ENCODE peak calls at places on chromosome 7, in ten cellular contexts. Y is kidney, N is body of pancreas, E is endothelial cell of umbilical vein, W is HFF-Myc, J is dorsolateral prefrontal cortex, Q is astrocyte of the spinal cord, O is ovary, V is lower leg skin, U is NB4. H is an unnamed sample.

GRCh38 chr7:123635551-123636359 is 19.9 kb upstream of the LMOD2 start:
- DNase-seq in Y (no peak), N (no peak), E (peak; percentile 64), W (no peak), J (no peak), Q (peak; percentile 55), O (no peak), V (no peak), U (peak; percentile 39), H (peak; percentile 59)

GRCh38 chr7:69002416-69002815 is 595.9 kb upstream of the AUTS2 start:
- DNase-seq in Y (no peak), N (no peak), E (no peak), W (no peak), J (no peak), Q (peak; percentile 69), O (no peak), V (no peak), U (no peak), H (no peak)

GRCh38 chr7:137717811-137718271 is 128.9 kb downstream of the DGKI start:
- DNase-seq in Y (no peak), N (no peak), E (no peak), W (no peak), J (peak; percentile 47), Q (peak; percentile 84), O (no peak), V (no peak), U (peak; percentile 95), H (peak; percentile 54)

GRCh38 chr7:2757904-2758672 is 70.1 kb downstream of the AMZ1 start:
- DNase-seq in Y (no peak), N (no peak), E (peak; percentile 93), W (peak; percentile 99), J (no peak), Q (peak; percentile 99), O (no peak), V (no peak), U (peak; percentile 98), H (peak; percentile 99)

GRCh38 chr7:2307690-2308107 is 6.5 kb downstream of the SNX8 start:
- DNase-seq in Y (no peak), N (no peak), E (no peak), W (no peak), J (no peak), Q (no peak), O (no peak), V (no peak), U (peak; percentile 49), H (no peak)

GRCh38 chr7:94250124-94250523 is 144.6 kb upstream of the COL1A2 start:
- DNase-seq in Y (no peak), N (no peak), E (no peak), W (no peak), J (no peak), Q (no peak), O (no peak), V (no peak), U (no peak), H (no peak)

GRCh38 chr7:24907311-24907886 is 72.6 kb downstream of the OSBPL3 start:
- DNase-seq in Y (no peak), N (no peak), E (peak; percentile 89), W (no peak), J (no peak), Q (peak; percentile 63), O (no peak), V (no peak), U (peak; percentile 55), H (peak; percentile 83)

GRCh38 chr7:130943336-130943901 is 209.4 kb upstream of the KLF14 start:
- DNase-seq in Y (no peak), N (no peak), E (peak; percentile 75), W (no peak), J (no peak), Q (peak; percentile 82), O (no peak), V (no peak), U (peak; percentile 43), H (peak; percentile 82)

GRCh38 chr7:8260871-8261707 is 878 bp downstream of the ICA1 start:
- DNase-seq in Y (peak; percentile 85), N (peak; percentile 68), E (peak; percentile 63), W (no peak), J (peak; percentile 51), Q (no peak), O (peak; percentile 16), V (peak; percentile 90), U (peak; percentile 32), H (peak; percentile 40)

GRCh38 chr7:137539111-137539715 is 195.7 kb upstream of the PTN start:
- DNase-seq in Y (no peak), N (no peak), E (no peak), W (peak; percentile 49), J (no peak), Q (peak; percentile 92), O (no peak), V (no peak), U (no peak), H (peak; percentile 38)

GRCh38 chr7:4653771-4654170 is 28.3 kb upstream of the FOXK1 start:
- DNase-seq in Y (no peak), N (no peak), E (no peak), W (no peak), J (no peak), Q (no peak), O (no peak), V (no peak), U (no peak), H (no peak)

GRCh38 chr7:143286522-143286890 is 1.6 kb upstream of the CASP2 start:
- DNase-seq in Y (no peak), N (no peak), E (no peak), W (no peak), J (no peak), Q (no peak), O (no peak), V (no peak), U (no peak), H (no peak)

GRCh38 chr7:135770139-135770710 is 21.6 kb upstream of the FAM180A start:
- DNase-seq in Y (no peak), N (no peak), E (no peak), W (no peak), J (no peak), Q (no peak), O (no peak), V (no peak), U (no peak), H (no peak)

GRCh38 chr7:99102809-99103690 is 40.9 kb downstream of the SMURF1 start:
- DNase-seq in Y (no peak), N (no peak), E (peak; percentile 56), W (no peak), J (no peak), Q (peak; percentile 67), O (no peak), V (no peak), U (no peak), H (peak; percentile 85)

GRCh38 chr7:73786588-73786987 is 16.5 kb upstream of the CLDN3 start:
- DNase-seq in Y (no peak), N (no peak), E (no peak), W (no peak), J (no peak), Q (no peak), O (no peak), V (no peak), U (no peak), H (no peak)
- TF ChIP-seq CTCF in Y (no peak), N (no peak), E (no peak), W (no peak), J (no peak), Q (no peak), O (no peak), V (no peak), U (no peak), H (no peak)

GRCh38 chr7:37015353-37016034 is 291.2 kb upstream of the AOAH start:
- DNase-seq in Y (no peak), N (no peak), E (no peak), W (no peak), J (no peak), Q (no peak), O (no peak), V (no peak), U (no peak), H (no peak)
- H3K4me3 ChIP-seq in Y (no peak overlapping the region), N (no peak overlapping the region), E (no peak overlapping the region), W (no peak overlapping the region), J (no peak overlapping the region), Q (no peak overlapping the region), O (no peak overlapping the region), V (no peak overlapping the region), U (no peak overlapping the region), H (no peak overlapping the region)

DNA sequence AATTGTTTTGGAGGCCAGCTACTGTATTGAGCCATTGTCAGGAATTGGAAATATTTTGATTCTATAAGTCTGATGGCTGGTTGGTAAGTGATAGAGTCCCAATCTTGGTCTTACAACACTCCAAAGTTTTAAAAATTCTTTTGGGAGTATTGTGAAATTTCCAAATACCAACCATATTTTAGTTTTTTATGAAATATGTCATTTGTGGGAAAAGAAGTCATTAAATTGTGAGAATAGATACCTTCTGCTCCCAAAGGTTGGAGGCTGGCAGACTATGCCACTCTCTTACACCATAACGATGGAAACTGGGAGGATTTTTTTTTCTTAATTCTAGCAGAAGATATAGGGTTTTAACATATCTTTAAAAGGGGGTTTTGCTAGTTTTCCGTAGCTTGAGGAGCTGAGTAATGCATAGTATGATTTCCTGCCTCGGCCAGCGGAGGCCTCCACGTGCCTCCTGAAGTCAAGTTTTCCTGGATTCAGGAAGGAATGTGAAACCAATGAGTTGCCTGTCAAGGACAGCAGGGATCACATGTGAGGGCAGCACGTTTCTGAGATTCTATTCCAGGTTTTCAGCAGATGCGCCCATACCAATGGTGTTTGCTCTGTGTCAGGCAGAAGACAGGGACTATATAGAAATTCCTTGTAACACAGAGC is 92.2 kb upstream of the LAMB4 start:
- DNase-seq in Y (no peak), N (no peak), E (peak; percentile 83), W (peak; percentile 43), J (no peak), Q (no peak), O (no peak), V (no peak), U (no peak), H (peak; percentile 13)
- TF ChIP-seq CTCF in Y (no peak), N (no peak), E (no peak), W (no peak), J (no peak), Q (no peak), O (no peak), V (no peak), U (no peak), H (no peak)

GRCh38 chr7:151012921-151013347 is 11.4 kb downstream of the ATG9B start:
- DNase-seq in Y (peak; percentile 69), N (peak; percentile 45), E (no peak), W (no peak), J (no peak), Q (peak; percentile 33), O (no peak), V (no peak), U (peak; percentile 68), H (peak; percentile 38)
- H3K4me3 ChIP-seq in Y (no peak overlapping the region), N (no peak overlapping the region), E (no peak overlapping the region), W (peak overlapping the region; percentile 25), J (peak overlapping the region; percentile 49), Q (no peak overlapping the region), O (no peak overlapping the region), V (no peak overlapping the region), U (no peak overlapping the region), H (no peak overlapping the region)